ENCODE peak calls at places on chromosomes 3 and 15, in six cellular contexts. One of them, this sample, is unnamed.

GRCh38 chr15:88727439-88727838 is 75.8 kb upstream of the ACAN start:
- DNase-seq in stimulated activated CD4-positive, alpha-beta T cell treated with anti-CD3 and anti-CD28 coated beads, Interleukin-4, amount 100 ng/mL, for 24 hours: no peak
- DNase-seq in NCI-H2081 treated with DMSO at 0.1 percent for 48 hours: no peak
- DNase-seq in PC-3: peak
- DNase-seq in hepatic stellate cell: no peak
- DNase-seq in SIG-M5: no peak
- DNase-seq in this sample: no peak

GRCh38 chr3:143786229-143787199 is 61.8 kb downstream of the SLC9A9 start:
- DNase-seq in stimulated activated CD4-positive, alpha-beta T cell treated with anti-CD3 and anti-CD28 coated beads, Interleukin-4, amount 100 ng/mL, for 24 hours: no peak
- DNase-seq in NCI-H2081 treated with DMSO at 0.1 percent for 48 hours: no peak
- DNase-seq in PC-3: no peak
- DNase-seq in hepatic stellate cell: peak
- DNase-seq in SIG-M5: no peak
- DNase-seq in this sample: no peak

GRCh38 chr15:28977377-28978010 is 91.7 kb downstream of the APBA2 start:
- DNase-seq in stimulated activated CD4-positive, alpha-beta T cell treated with anti-CD3 and anti-CD28 coated beads, Interleukin-4, amount 100 ng/mL, for 24 hours: no peak
- DNase-seq in NCI-H2081 treated with DMSO at 0.1 percent for 48 hours: no peak
- DNase-seq in PC-3: peak
- DNase-seq in hepatic stellate cell: peak
- DNase-seq in SIG-M5: no peak
- DNase-seq in this sample: no peak

GRCh38 chr3:189974372-189974771 is 146.3 kb downstream of the P3H2 start:
- DNase-seq in stimulated activated CD4-positive, alpha-beta T cell treated with anti-CD3 and anti-CD28 coated beads, Interleukin-4, amount 100 ng/mL, for 24 hours: no peak
- DNase-seq in NCI-H2081 treated with DMSO at 0.1 percent for 48 hours: no peak
- DNase-seq in PC-3: no peak
- DNase-seq in hepatic stellate cell: no peak
- DNase-seq in SIG-M5: no peak
- DNase-seq in this sample: no peak

GRCh38 chr3:78887608-78888011 is 880.2 kb downstream of the ROBO1 start:
- DNase-seq in stimulated activated CD4-positive, alpha-beta T cell treated with anti-CD3 and anti-CD28 coated beads, Interleukin-4, amount 100 ng/mL, for 24 hours: no peak
- DNase-seq in NCI-H2081 treated with DMSO at 0.1 percent for 48 hours: no peak
- DNase-seq in PC-3: no peak
- DNase-seq in hepatic stellate cell: no peak
- DNase-seq in SIG-M5: no peak
- DNase-seq in this sample: no peak

GRCh38 chr3:192170659-192171058 is 556.7 kb downstream of the FGF12 start:
- DNase-seq in stimulated activated CD4-positive, alpha-beta T cell treated with anti-CD3 and anti-CD28 coated beads, Interleukin-4, amount 100 ng/mL, for 24 hours: no peak
- DNase-seq in NCI-H2081 treated with DMSO at 0.1 percent for 48 hours: no peak
- DNase-seq in PC-3: no peak
- DNase-seq in hepatic stellate cell: no peak
- DNase-seq in SIG-M5: no peak
- DNase-seq in this sample: no peak

GRCh38 chr3:32972482-32973146 is 21.2 kb downstream of the CCR4 start:
- DNase-seq in stimulated activated CD4-positive, alpha-beta T cell treated with anti-CD3 and anti-CD28 coated beads, Interleukin-4, amount 100 ng/mL, for 24 hours: no peak
- DNase-seq in NCI-H2081 treated with DMSO at 0.1 percent for 48 hours: no peak
- DNase-seq in PC-3: no peak
- DNase-seq in hepatic stellate cell: no peak
- DNase-seq in SIG-M5: no peak
- DNase-seq in this sample: no peak

GRCh38 chr3:153927107-153927506 is 194.1 kb upstream of the ARHGEF26 start:
- DNase-seq in stimulated activated CD4-positive, alpha-beta T cell treated with anti-CD3 and anti-CD28 coated beads, Interleukin-4, amount 100 ng/mL, for 24 hours: no peak
- DNase-seq in NCI-H2081 treated with DMSO at 0.1 percent for 48 hours: no peak
- DNase-seq in PC-3: peak
- DNase-seq in hepatic stellate cell: no peak
- DNase-seq in SIG-M5: no peak
- DNase-seq in this sample: no peak

GRCh38 chr3:138188013-138188352 is 882 bp downstream of the ARMC8 start:
- DNase-seq in stimulated activated CD4-positive, alpha-beta T cell treated with anti-CD3 and anti-CD28 coated beads, Interleukin-4, amount 100 ng/mL, for 24 hours: no peak
- DNase-seq in NCI-H2081 treated with DMSO at 0.1 percent for 48 hours: no peak
- DNase-seq in PC-3: peak
- DNase-seq in hepatic stellate cell: peak
- DNase-seq in SIG-M5: no peak
- DNase-seq in this sample: no peak

GRCh38 chr3:28667646-28668376 is 319.2 kb upstream of the AZI2 start:
- DNase-seq in stimulated activated CD4-positive, alpha-beta T cell treated with anti-CD3 and anti-CD28 coated beads, Interleukin-4, amount 100 ng/mL, for 24 hours: peak
- DNase-seq in NCI-H2081 treated with DMSO at 0.1 percent for 48 hours: no peak
- DNase-seq in PC-3: peak
- DNase-seq in hepatic stellate cell: peak
- DNase-seq in SIG-M5: no peak
- DNase-seq in this sample: peak

GRCh38 chr3:79598594-79598993 is 169.2 kb downstream of the ROBO1 start:
- DNase-seq in stimulated activated CD4-positive, alpha-beta T cell treated with anti-CD3 and anti-CD28 coated beads, Interleukin-4, amount 100 ng/mL, for 24 hours: no peak
- DNase-seq in NCI-H2081 treated with DMSO at 0.1 percent for 48 hours: no peak
- DNase-seq in PC-3: no peak
- DNase-seq in hepatic stellate cell: no peak
- DNase-seq in SIG-M5: no peak
- DNase-seq in this sample: no peak

GRCh38 chr3:30659270-30660127 is 53.1 kb downstream of the TGFBR2 start:
- DNase-seq in stimulated activated CD4-positive, alpha-beta T cell treated with anti-CD3 and anti-CD28 coated beads, Interleukin-4, amount 100 ng/mL, for 24 hours: no peak
- DNase-seq in NCI-H2081 treated with DMSO at 0.1 percent for 48 hours: no peak
- DNase-seq in PC-3: peak
- DNase-seq in hepatic stellate cell: peak
- DNase-seq in SIG-M5: no peak
- DNase-seq in this sample: peak